ENCODE peak calls at places on chromosomes 3 and 15, in four cellular contexts. Y, W, O and H are unnamed samples.

GRCh38 chr15:87902772-87903388 is 353.7 kb downstream of the NTRK3 start:
- DNase-seq in W (no peak), Y (no peak), O (no peak), H (no peak)

GRCh38 chr3:62211675-62212429 is 161.5 kb downstream of the FEZF2 start:
- DNase-seq in Y (no peak), O (no peak), W (no peak), H (no peak)

GRCh38 chr3:98645039-98645438 is 51.6 kb upstream of the CPOX start:
- DNase-seq in W (no peak), Y (no peak), O (no peak), H (no peak)

GRCh38 chr3:14413381-14414071 is 11.1 kb downstream of the SLC6A6 start:
- DNase-seq in O (no peak), W (no peak), Y (no peak), H (no peak)

GRCh38 chr15:76204916-76205460 is 106.3 kb downstream of the ETFA start:
- DNase-seq in O (no peak), W (no peak), Y (no peak), H (no peak)

GRCh38 chr15:39188930-39189329 is 391.9 kb upstream of the THBS1 start:
- DNase-seq in W (no peak), O (no peak), Y (peak; percentile 89), H (no peak)

GRCh38 chr3:13281657-13282527 is 138.2 kb downstream of the NUP210 start:
- DNase-seq in O (peak; percentile 77), Y (no peak), W (no peak), H (no peak)

GRCh38 chr15:28786521-28786920 is 61.9 kb downstream of the GOLGA6L7 start:
- DNase-seq in W (no peak), Y (no peak), O (no peak), H (no peak)

GRCh38 chr3:28916713-28917499 is 364.0 kb upstream of the RBMS3 start:
- DNase-seq in O (no peak), Y (peak; percentile 42), W (no peak), H (no peak)

GRCh38 chr3:127565711-127566110 is 24.8 kb downstream of the TPRA1 start:
- DNase-seq in O (peak; percentile 30), Y (no peak), W (no peak), H (no peak)

GRCh38 chr3:160735801-160736200 is 20.2 kb upstream of the PPM1L start:
- DNase-seq in W (no peak), Y (no peak), O (no peak), H (peak; percentile 48)

GRCh38 chr3:146166450-146167222 is 5.7 kb upstream of the PLOD2 start:
- DNase-seq in Y (peak; percentile 78), O (no peak), W (no peak), H (no peak)